ENCODE peak calls at places on chromosomes 6 and 20, in nine cellular contexts. T, A, R, V, W, N, C, S and Q are unnamed samples.

GRCh38 chr6:4693566-4693965 is 82.6 kb upstream of the CDYL start:
- DNase-seq in T (no peak), A (no peak), R (no peak), V (no peak), W (no peak), N (no peak), C (no peak), S (no peak), Q (no peak)

GRCh38 chr6:150527100-150527499 is 72.6 kb upstream of the PLEKHG1 start:
- DNase-seq in T (no peak), A (no peak), R (no peak), V (no peak), W (no peak), N (no peak), C (no peak), S (no peak), Q (no peak)

GRCh38 chr6:81486234-81486633 is 266.2 kb downstream of the TENT5A start:
- DNase-seq in T (no peak), A (no peak), R (no peak), V (no peak), W (no peak), N (no peak), C (no peak), S (no peak), Q (no peak)

GRCh38 chr6:43911354-43911624 is 141.3 kb downstream of the VEGFA start:
- DNase-seq in T (no peak), A (no peak), R (no peak), V (no peak), W (no peak), N (no peak), C (no peak), S (no peak), Q (no peak)

GRCh38 chr6:75424610-75425548 is 68.7 kb downstream of the FILIP1 start:
- DNase-seq in T (no peak), A (no peak), R (no peak), V (peak; percentile 27), W (no peak), N (no peak), C (no peak), S (no peak), Q (no peak)

GRCh38 chr6:135324531-135324930 is 143.4 kb downstream of the MYB start:
- DNase-seq in T (no peak), A (no peak), R (no peak), V (no peak), W (no peak), N (no peak), C (no peak), S (no peak), Q (no peak)

GRCh38 chr6:34051339-34051919 is 94.5 kb downstream of the GRM4 start:
- DNase-seq in T (no peak), A (no peak), R (no peak), V (no peak), W (no peak), N (no peak), C (no peak), S (no peak), Q (no peak)

GRCh38 chr20:16283978-16284377 is 289.3 kb downstream of the KIF16B start:
- DNase-seq in T (no peak), A (no peak), R (no peak), V (peak; percentile 76), W (no peak), N (no peak), C (no peak), S (no peak), Q (no peak)

GRCh38 chr20:709421-709820 is 33.8 kb upstream of the SCRT2 start:
- DNase-seq in T (peak; percentile 64), A (no peak), R (no peak), V (no peak), W (no peak), N (no peak), C (no peak), S (no peak), Q (no peak)

GRCh38 chr20:59032713-59033059 is 551 bp upstream of the ATP5F1E start:
- DNase-seq in T (no peak), A (peak; percentile 72), R (peak; percentile 57), V (no peak), W (no peak), N (peak; percentile 71), C (no peak), S (no peak), Q (peak; percentile 54)

GRCh38 chr6:1697688-1698351 is 88.1 kb downstream of the FOXC1 start:
- DNase-seq in T (no peak), A (no peak), R (no peak), V (no peak), W (no peak), N (no peak), C (no peak), S (no peak), Q (no peak)

GRCh38 chr6:35311390-35312075 is 13.9 kb downstream of the DEF6 start:
- DNase-seq in T (no peak), A (no peak), R (no peak), V (no peak), W (no peak), N (no peak), C (no peak), S (peak; percentile 45), Q (no peak)

GRCh38 chr6:167153523-167153959 is 4.2 kb downstream of the GPR31 start:
- DNase-seq in T (no peak), A (peak; percentile 80), R (no peak), V (peak; percentile 75), W (no peak), N (no peak), C (no peak), S (no peak), Q (peak; percentile 15)

GRCh38 chr20:38970302-38970701 is 8.2 kb downstream of the DHX35 start:
- DNase-seq in T (no peak), A (peak; percentile 47), R (no peak), V (peak; percentile 93), W (no peak), N (peak; percentile 38), C (no peak), S (no peak), Q (no peak)

GRCh38 chr6:169891846-169892245 is 140.4 kb downstream of the ERMARD start:
- DNase-seq in T (no peak), A (no peak), R (no peak), V (no peak), W (no peak), N (no peak), C (no peak), S (no peak), Q (no peak)